ENCODE peak calls at places on chromosomes 7 and 10, in five cellular contexts. H, J, P, X and G are unnamed samples.

GRCh38 chr10:69912584-69912983 is 110.9 kb downstream of the COL13A1 start:
- DNase-seq in P (no peak), H (no peak), X (no peak), J (no peak), G (no peak)

GRCh38 chr7:135327458-135327857 is 93.8 kb downstream of the STRA8 start:
- DNase-seq in H (no peak), P (no peak), X (no peak), J (no peak), G (no peak)

GRCh38 chr10:76010703-76011102 is 579.3 kb downstream of the LRMDA start:
- DNase-seq in X (peak), H (no peak), P (no peak), J (no peak), G (no peak)

GRCh38 chr10:24418532-24418931 is 209.6 kb downstream of the KIAA1217 start:
- DNase-seq in X (no peak), H (no peak), J (no peak), P (no peak), G (no peak)

GRCh38 chr7:29482056-29482455 is 81.6 kb upstream of the PRR15 start:
- DNase-seq in H (no peak), J (no peak), X (no peak), P (peak), G (no peak)

GRCh38 chr7:147638566-147638965 is 952.0 kb upstream of the C7orf33 start:
- DNase-seq in H (no peak), X (no peak), J (no peak), P (no peak), G (no peak)

GRCh38 chr7:36128448-36129047 is 24.5 kb upstream of the EEPD1 start:
- DNase-seq in H (peak), P (peak), X (peak), J (peak), G (peak)

GRCh38 chr10:115402690-115403089 is 309.5 kb downstream of the ATRNL1 start:
- DNase-seq in X (peak), H (no peak), P (no peak), J (no peak), G (no peak)

GRCh38 chr7:50711271-50712175 is 71.2 kb downstream of the GRB10 start:
- DNase-seq in J (no peak), P (no peak), H (peak), X (peak), G (no peak)

GRCh38 chr10:3784510-3785250 is at the start of gene KLF6:
- DNase-seq in H (peak), J (peak), P (peak), X (no peak), G (peak)

GRCh38 chr7:26284995-26285632 is 6.5 kb upstream of the SNX10 start:
- DNase-seq in X (no peak), H (peak), J (no peak), P (peak), G (no peak)

GRCh38 chr10:69362471-69362954 is 54.2 kb downstream of the TACR2 start:
- DNase-seq in P (no peak), J (no peak), H (peak), X (peak), G (no peak)

GRCh38 chr10:46019541-46020343 is 10.7 kb downstream of the NCOA4 start:
- DNase-seq in J (no peak), X (no peak), P (no peak), H (no peak), G (no peak)

GRCh38 chr10:6068422-6068821 is 6.3 kb upstream of the IL2RA start:
- DNase-seq in P (no peak), J (no peak), X (no peak), H (no peak), G (no peak)

GRCh38 chr10:120943542-120943941 is 92.4 kb downstream of the WDR11 start:
- DNase-seq in J (no peak), X (no peak), P (no peak), H (no peak), G (no peak)

GRCh38 chr7:22124906-22125305 is 179.2 kb upstream of the CDCA7L start:
- DNase-seq in P (no peak), X (no peak), J (no peak), H (no peak), G (no peak)

GRCh38 chr7:107029061-107029763 is 15.3 kb upstream of the PRKAR2B start:
- DNase-seq in H (no peak), P (peak), J (no peak), X (no peak), G (no peak)

GRCh38 chr10:114962441-114962840 is 24.4 kb downstream of the TRUB1 start:
- DNase-seq in H (no peak), X (no peak), P (no peak), J (no peak), G (no peak)

GRCh38 chr7:50068850-50069551 is 24.0 kb downstream of the ZPBP start:
- DNase-seq in P (peak), X (peak), J (peak), H (peak), G (peak)

GRCh38 chr10:69734797-69735468 is 66.8 kb upstream of the COL13A1 start:
- DNase-seq in P (no peak), H (no peak), J (no peak), X (peak), G (no peak)

GRCh38 chr7:1193593-1194424 is 33.8 kb upstream of the ZFAND2A start:
- DNase-seq in P (peak), X (no peak), H (peak), J (no peak), G (no peak)

GRCh38 chr7:100044719-100045118 is 4.9 kb upstream of the ZSCAN21 start:
- DNase-seq in J (no peak), P (no peak), H (peak), X (no peak), G (no peak)